ENCODE peak calls at places on chromosomes 13 and 19, in seven cellular contexts. One of them, this sample, is unnamed.

GRCh38 chr13:89925107-89925506 is 1422.4 kb upstream of the MIR17HG start:
- DNase-seq in transverse colon: no peak
- DNase-seq in prostate gland: no peak
- DNase-seq in tibial nerve: no peak
- DNase-seq in body of pancreas: no peak
- DNase-seq in breast epithelium: no peak
- DNase-seq in H1: no peak
- DNase-seq in this sample: no peak

GRCh38 chr19:49224856-49225255 is 67.3 kb downstream of the TRPM4 start:
- DNase-seq in transverse colon: peak; percentile 77
- DNase-seq in prostate gland: peak; percentile 36
- DNase-seq in tibial nerve: no peak
- DNase-seq in body of pancreas: peak; percentile 74
- DNase-seq in breast epithelium: no peak
- DNase-seq in H1: peak; percentile 56
- DNase-seq in this sample: peak; percentile 30

GRCh38 chr13:110217811-110218210 is 89.1 kb downstream of the COL4A1 start:
- DNase-seq in transverse colon: no peak
- DNase-seq in prostate gland: no peak
- DNase-seq in tibial nerve: no peak
- DNase-seq in body of pancreas: no peak
- DNase-seq in breast epithelium: no peak
- DNase-seq in H1: no peak
- DNase-seq in this sample: no peak

GRCh38 chr13:111952814-111953213 is 114.1 kb upstream of the SOX1 start:
- DNase-seq in transverse colon: no peak
- DNase-seq in prostate gland: no peak
- DNase-seq in tibial nerve: no peak
- DNase-seq in body of pancreas: no peak
- DNase-seq in breast epithelium: no peak
- DNase-seq in H1: no peak
- DNase-seq in this sample: no peak

GRCh38 chr19:411723-412355 is 2.9 kb upstream of the C2CD4C start:
- DNase-seq in transverse colon: no peak
- DNase-seq in prostate gland: no peak
- DNase-seq in tibial nerve: no peak
- DNase-seq in body of pancreas: peak; percentile 3
- DNase-seq in breast epithelium: no peak
- DNase-seq in H1: no peak
- DNase-seq in this sample: no peak

GRCh38 chr19:15563325-15563794 is 51.7 kb upstream of the CYP4F8 start:
- DNase-seq in transverse colon: peak; percentile 54
- DNase-seq in prostate gland: peak; percentile 53
- DNase-seq in tibial nerve: no peak
- DNase-seq in body of pancreas: peak; percentile 51
- DNase-seq in breast epithelium: no peak
- DNase-seq in H1: no peak
- DNase-seq in this sample: no peak

GRCh38 chr13:48567521-48568331 is 34.8 kb upstream of the RCBTB2 start:
- DNase-seq in transverse colon: no peak
- DNase-seq in prostate gland: peak; percentile 51
- DNase-seq in tibial nerve: no peak
- DNase-seq in body of pancreas: no peak
- DNase-seq in breast epithelium: no peak
- DNase-seq in H1: no peak
- DNase-seq in this sample: peak; percentile 41

GRCh38 chr19:53894736-53895135 is 12.7 kb downstream of the PRKCG start:
- DNase-seq in transverse colon: no peak
- DNase-seq in prostate gland: no peak
- DNase-seq in tibial nerve: no peak
- DNase-seq in body of pancreas: no peak
- DNase-seq in breast epithelium: no peak
- DNase-seq in H1: no peak
- DNase-seq in this sample: no peak

GRCh38 chr13:45015300-45015699 is 26.0 kb downstream of the GPALPP1 start:
- DNase-seq in transverse colon: no peak
- DNase-seq in prostate gland: no peak
- DNase-seq in tibial nerve: no peak
- DNase-seq in body of pancreas: no peak
- DNase-seq in breast epithelium: no peak
- DNase-seq in H1: no peak
- DNase-seq in this sample: no peak

GRCh38 chr13:91346062-91346461 is 1.4 kb upstream of the MIR17HG start:
- DNase-seq in transverse colon: no peak
- DNase-seq in prostate gland: no peak
- DNase-seq in tibial nerve: no peak
- DNase-seq in body of pancreas: no peak
- DNase-seq in breast epithelium: no peak
- DNase-seq in H1: no peak
- DNase-seq in this sample: no peak

GRCh38 chr13:103525530-103525929 is 459.3 kb upstream of the SLC10A2 start:
- DNase-seq in transverse colon: no peak
- DNase-seq in prostate gland: no peak
- DNase-seq in tibial nerve: no peak
- DNase-seq in body of pancreas: no peak
- DNase-seq in breast epithelium: no peak
- DNase-seq in H1: no peak
- DNase-seq in this sample: no peak

GRCh38 chr13:97028441-97029299 is 34.4 kb upstream of the OXGR1 start:
- DNase-seq in transverse colon: peak; percentile 73
- DNase-seq in prostate gland: peak; percentile 39
- DNase-seq in tibial nerve: peak; percentile 84
- DNase-seq in body of pancreas: peak; percentile 78
- DNase-seq in breast epithelium: peak; percentile 21
- DNase-seq in H1: no peak
- DNase-seq in this sample: no peak

GRCh38 chr19:29882719-29883105 is 59.3 kb upstream of the URI1 start:
- DNase-seq in transverse colon: no peak
- DNase-seq in prostate gland: no peak
- DNase-seq in tibial nerve: no peak
- DNase-seq in body of pancreas: no peak
- DNase-seq in breast epithelium: no peak
- DNase-seq in H1: no peak
- DNase-seq in this sample: no peak

GRCh38 chr19:14440049-14440448 is 6.9 kb downstream of the PKN1 start:
- DNase-seq in transverse colon: peak; percentile 79
- DNase-seq in prostate gland: no peak
- DNase-seq in tibial nerve: peak; percentile 55
- DNase-seq in body of pancreas: peak; percentile 45
- DNase-seq in breast epithelium: no peak
- DNase-seq in H1: no peak
- DNase-seq in this sample: peak; percentile 22

GRCh38 chr19:51690359-51691121 is 2.6 kb upstream of the SPACA6 start:
- DNase-seq in transverse colon: peak; percentile 59
- DNase-seq in prostate gland: peak; percentile 48
- DNase-seq in tibial nerve: peak; percentile 48
- DNase-seq in body of pancreas: peak; percentile 61
- DNase-seq in breast epithelium: peak; percentile 51
- DNase-seq in H1: no peak
- DNase-seq in this sample: no peak

GRCh38 chr19:49689133-49690072 is at the start of gene ADM5:
- DNase-seq in transverse colon: peak; percentile 70
- DNase-seq in prostate gland: peak; percentile 71
- DNase-seq in tibial nerve: no peak
- DNase-seq in body of pancreas: peak; percentile 86
- DNase-seq in breast epithelium: peak; percentile 50
- DNase-seq in H1: no peak
- DNase-seq in this sample: peak; percentile 35

GRCh38 chr13:27007166-27007565 is 164.4 kb downstream of the USP12 start:
- DNase-seq in transverse colon: no peak
- DNase-seq in prostate gland: no peak
- DNase-seq in tibial nerve: no peak
- DNase-seq in body of pancreas: peak; percentile 24
- DNase-seq in breast epithelium: no peak
- DNase-seq in H1: no peak
- DNase-seq in this sample: no peak

GRCh38 chr19:2727640-2727944 is 6.4 kb upstream of the DIRAS1 start:
- DNase-seq in transverse colon: no peak
- DNase-seq in prostate gland: no peak
- DNase-seq in tibial nerve: no peak
- DNase-seq in body of pancreas: no peak
- DNase-seq in breast epithelium: no peak
- DNase-seq in H1: no peak
- DNase-seq in this sample: no peak

GRCh38 chr13:54945978-54946377 is 1917.4 kb downstream of the OLFM4 start:
- DNase-seq in transverse colon: no peak
- DNase-seq in prostate gland: no peak
- DNase-seq in tibial nerve: no peak
- DNase-seq in body of pancreas: no peak
- DNase-seq in breast epithelium: no peak
- DNase-seq in H1: no peak
- DNase-seq in this sample: no peak

GRCh38 chr13:32902898-32903297 is 113.3 kb upstream of the KL start:
- DNase-seq in transverse colon: peak; percentile 34
- DNase-seq in prostate gland: no peak
- DNase-seq in tibial nerve: peak; percentile 76
- DNase-seq in body of pancreas: peak; percentile 40
- DNase-seq in breast epithelium: peak; percentile 24
- DNase-seq in H1: no peak
- DNase-seq in this sample: peak; percentile 68
- H3K4me3 ChIP-seq in transverse colon: no peak overlapping the region
- H3K4me3 ChIP-seq in prostate gland: no peak overlapping the region
- H3K4me3 ChIP-seq in tibial nerve: no peak overlapping the region
- H3K4me3 ChIP-seq in body of pancreas: no peak overlapping the region
- H3K4me3 ChIP-seq in breast epithelium: no peak overlapping the region
- H3K4me3 ChIP-seq in H1: no peak overlapping the region
- H3K4me3 ChIP-seq in this sample: no peak overlapping the region

DNA sequence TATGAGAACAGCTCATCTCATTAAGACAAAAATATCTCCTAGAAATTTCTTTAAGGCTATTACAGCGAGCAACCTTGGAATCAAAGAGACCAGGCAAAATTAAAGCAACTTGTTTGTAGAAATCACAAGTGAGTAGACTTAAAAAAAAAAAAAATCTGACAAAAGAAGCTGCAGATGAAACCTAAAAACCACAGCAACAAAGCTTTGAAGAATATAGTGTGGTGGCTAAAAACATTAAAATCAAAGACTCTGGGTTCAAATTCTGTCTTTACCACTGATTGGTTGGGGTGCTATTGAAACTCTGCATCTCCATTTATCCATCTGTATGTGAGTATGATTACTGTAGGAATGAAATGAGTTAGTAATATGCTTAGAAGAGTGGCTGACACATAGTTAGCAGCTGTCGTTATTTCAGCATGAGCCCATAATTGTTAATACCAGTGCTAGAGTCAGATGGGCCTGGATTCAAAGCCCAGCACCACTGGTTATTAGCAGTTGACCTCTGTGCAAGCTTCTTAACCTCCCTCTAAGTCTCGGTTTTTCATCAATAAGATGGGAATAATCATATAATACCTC is 157.6 kb downstream of the FOXO1 start:
- DNase-seq in transverse colon: no peak
- DNase-seq in prostate gland: no peak
- DNase-seq in tibial nerve: no peak
- DNase-seq in body of pancreas: no peak
- DNase-seq in breast epithelium: no peak
- DNase-seq in H1: no peak
- DNase-seq in this sample: no peak
- H3K27ac ChIP-seq in transverse colon: peak overlapping the region; percentile 15
- H3K27ac ChIP-seq in prostate gland: no peak overlapping the region
- H3K27ac ChIP-seq in tibial nerve: peak overlapping the region; percentile 91
- H3K27ac ChIP-seq in body of pancreas: no peak overlapping the region
- H3K27ac ChIP-seq in breast epithelium: peak overlapping the region; percentile 74
- H3K27ac ChIP-seq in H1: no peak overlapping the region
- H3K27ac ChIP-seq in this sample: peak overlapping the region; percentile 18

DNA sequence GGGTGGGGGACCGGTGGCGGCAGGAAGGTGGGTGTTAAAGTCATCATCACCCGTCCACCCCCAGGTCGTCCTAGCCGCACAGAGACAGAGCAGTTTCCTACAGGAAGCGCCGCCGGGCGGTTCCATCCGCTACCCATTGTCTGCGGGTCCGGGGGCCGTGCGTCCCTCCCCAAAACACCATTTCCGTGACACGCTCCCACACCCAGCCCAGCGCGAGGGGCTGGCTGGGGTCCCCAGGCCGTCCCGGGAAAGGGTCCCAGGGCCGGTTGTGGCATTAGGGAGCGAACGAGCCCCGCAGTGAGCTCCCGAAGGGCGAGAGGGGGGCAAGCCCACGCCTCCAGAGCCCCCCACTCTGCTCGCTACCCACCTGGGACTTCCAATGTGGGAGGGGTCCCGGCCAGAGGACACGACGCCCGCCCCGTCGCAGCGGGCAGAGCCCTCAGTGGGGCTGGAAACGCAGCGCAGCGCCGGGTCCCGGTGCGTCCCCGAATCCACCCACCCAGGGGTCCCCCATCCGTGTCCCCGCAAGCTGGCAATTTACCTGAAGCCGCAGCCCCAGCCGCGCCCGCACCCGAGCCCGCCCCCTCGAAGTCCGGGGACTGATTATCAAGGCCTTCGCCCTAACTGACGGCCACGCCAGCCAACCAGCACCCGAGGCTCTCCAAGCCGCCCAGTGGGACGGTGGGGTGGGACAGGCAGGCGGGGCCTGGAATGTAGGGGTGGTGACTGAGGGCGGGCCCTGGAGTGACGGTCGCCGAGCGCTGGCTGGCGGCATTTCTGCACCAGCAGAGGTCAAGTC is at the start of gene KANK3:
- DNase-seq in transverse colon: peak; percentile 95
- DNase-seq in prostate gland: peak; percentile 91
- DNase-seq in tibial nerve: peak; percentile 85
- DNase-seq in body of pancreas: peak; percentile 96
- DNase-seq in breast epithelium: peak; percentile 91
- DNase-seq in H1: peak; percentile 95
- DNase-seq in this sample: peak; percentile 86
- TF ChIP-seq POLR2A in transverse colon: no peak
- TF ChIP-seq POLR2A in prostate gland: peak; percentile 40
- TF ChIP-seq POLR2A in tibial nerve: peak; percentile 27
- TF ChIP-seq POLR2A in body of pancreas: peak; percentile 49
- TF ChIP-seq POLR2A in breast epithelium: peak; percentile 35
- TF ChIP-seq POLR2A in H1: no peak
- TF ChIP-seq POLR2A in this sample: peak; percentile 67

DNA sequence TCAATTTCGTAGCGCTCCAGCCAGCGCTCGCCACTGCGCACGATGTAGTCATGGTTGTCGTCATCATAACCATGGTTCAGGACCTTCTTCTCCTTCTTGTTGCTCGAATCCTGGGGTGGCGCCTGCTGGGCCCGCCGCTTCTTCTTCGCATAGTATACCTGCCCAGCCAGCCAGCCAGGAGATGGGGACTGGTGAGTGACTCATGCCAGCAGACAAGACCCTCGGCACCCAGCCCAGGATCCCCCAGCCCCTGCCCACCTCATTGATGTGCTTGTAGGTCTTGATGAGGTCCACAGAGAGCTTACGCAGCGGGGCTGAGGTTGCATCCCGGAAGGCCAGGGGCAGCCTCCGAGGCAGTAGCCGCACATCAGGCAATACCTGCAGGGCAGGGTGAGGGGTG is 3.6 kb downstream of the DYRK1B start:
- DNase-seq in transverse colon: no peak
- DNase-seq in prostate gland: no peak
- DNase-seq in tibial nerve: no peak
- DNase-seq in body of pancreas: no peak
- DNase-seq in breast epithelium: no peak
- DNase-seq in H1: no peak
- DNase-seq in this sample: no peak
- H3K4me3 ChIP-seq in transverse colon: no peak overlapping the region
- H3K4me3 ChIP-seq in prostate gland: no peak overlapping the region
- H3K4me3 ChIP-seq in tibial nerve: no peak overlapping the region
- H3K4me3 ChIP-seq in body of pancreas: no peak overlapping the region
- H3K4me3 ChIP-seq in breast epithelium: no peak overlapping the region
- H3K4me3 ChIP-seq in H1: no peak overlapping the region
- H3K4me3 ChIP-seq in this sample: no peak overlapping the region

DNA sequence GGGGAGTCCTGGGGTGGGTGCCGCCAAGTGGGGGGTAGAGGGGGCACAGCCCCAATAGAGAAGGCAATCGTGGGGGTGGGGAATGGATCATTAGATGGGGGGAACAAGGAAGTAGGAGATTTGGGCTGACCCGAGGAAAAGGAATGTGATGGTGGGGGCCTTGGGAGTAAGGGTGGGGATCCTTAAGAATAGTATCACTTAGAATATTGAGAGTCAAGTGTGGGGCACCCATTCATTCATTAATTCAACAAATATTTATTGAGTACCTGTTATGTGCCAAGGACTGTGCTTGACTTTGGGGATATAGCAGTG is 641 bp downstream of the PPP5C start:
- DNase-seq in transverse colon: no peak
- DNase-seq in prostate gland: no peak
- DNase-seq in tibial nerve: no peak
- DNase-seq in body of pancreas: no peak
- DNase-seq in breast epithelium: no peak
- DNase-seq in H1: no peak
- DNase-seq in this sample: no peak
- H3K27ac ChIP-seq in transverse colon: peak overlapping the region; percentile 87
- H3K27ac ChIP-seq in prostate gland: peak overlapping the region; percentile 83
- H3K27ac ChIP-seq in tibial nerve: peak overlapping the region; percentile 80
- H3K27ac ChIP-seq in body of pancreas: peak overlapping the region; percentile 82
- H3K27ac ChIP-seq in breast epithelium: peak overlapping the region; percentile 84
- H3K27ac ChIP-seq in H1: no peak overlapping the region
- H3K27ac ChIP-seq in this sample: peak overlapping the region; percentile 90

This sample was measured in gastrocnemius medialis.